ENCODE peak calls at places on chromosome 1, in seven cellular contexts. S, T, N, M, Z, H and E are unnamed samples.
A peak's percentile ranks its signal among the peaks of the same experiment; 100 is the strongest.

GRCh38 chr1:94323311-94324167 is 86.2 kb upstream of the ARHGAP29 start:
- DNase-seq in S (no peak), T (no peak), N (no peak), M (no peak), Z (no peak), H (no peak), E (peak; percentile 49)

GRCh38 chr1:36570016-36570415 is 87.3 kb upstream of the CSF3R start:
- DNase-seq in S (no peak), T (no peak), N (no peak), M (no peak), Z (no peak), H (no peak), E (no peak)

GRCh38 chr1:15900662-15901279 is 53.3 kb downstream of the SPEN start:
- DNase-seq in S (no peak), T (no peak), N (no peak), M (no peak), Z (no peak), H (no peak), E (no peak)

GRCh38 chr1:159009704-159010361 is at the start of gene IFI16:
- DNase-seq in S (no peak), T (peak; percentile 80), N (no peak), M (no peak), Z (peak; percentile 68), H (no peak), E (peak; percentile 94)

GRCh38 chr1:172855841-172856382 is 194.8 kb downstream of the TNFSF18 start:
- DNase-seq in S (no peak), T (no peak), N (no peak), M (no peak), Z (no peak), H (no peak), E (no peak)

GRCh38 chr1:107787299-107787698 is 177.7 kb downstream of the VAV3 start:
- DNase-seq in S (no peak), T (no peak), N (no peak), M (no peak), Z (no peak), H (no peak), E (no peak)

GRCh38 chr1:178134061-178134460 is 40.2 kb downstream of the RASAL2 start:
- DNase-seq in S (no peak), T (no peak), N (no peak), M (no peak), Z (peak; percentile 19), H (no peak), E (peak; percentile 54)

GRCh38 chr1:9037476-9038337 is 11.5 kb upstream of the SLC2A7 start:
- DNase-seq in S (no peak), T (no peak), N (no peak), M (no peak), Z (no peak), H (no peak), E (no peak)

GRCh38 chr1:2499986-2500596 is 24.0 kb downstream of the PLCH2 start:
- DNase-seq in S (no peak), T (no peak), N (no peak), M (no peak), Z (no peak), H (no peak), E (no peak)

GRCh38 chr1:6672558-6672957 is 29.1 kb downstream of the DNAJC11 start:
- DNase-seq in S (peak; percentile 34), T (no peak), N (no peak), M (no peak), Z (no peak), H (no peak), E (no peak)

GRCh38 chr1:50610563-50610962 is 187.3 kb upstream of the DMRTA2 start:
- DNase-seq in S (no peak), T (no peak), N (no peak), M (no peak), Z (no peak), H (no peak), E (no peak)

GRCh38 chr1:95145493-95145892 is 28.3 kb downstream of the TLCD4 start:
- DNase-seq in S (no peak), T (no peak), N (no peak), M (no peak), Z (no peak), H (no peak), E (no peak)

GRCh38 chr1:26529405-26529654 is 231 bp upstream of the RPS6KA1 start:
- DNase-seq in S (no peak), T (no peak), N (no peak), M (no peak), Z (peak; percentile 35), H (no peak), E (no peak)

GRCh38 chr1:43359696-43360095 is 915 bp downstream of the CDC20 start:
- DNase-seq in S (no peak), T (no peak), N (no peak), M (no peak), Z (no peak), H (no peak), E (no peak)
- H3K27ac ChIP-seq in S (no peak overlapping the region), T (no peak overlapping the region), N (no peak overlapping the region), M (no peak overlapping the region), Z (no peak overlapping the region), H (no peak overlapping the region), E (peak overlapping the region; percentile 66)

DNA sequence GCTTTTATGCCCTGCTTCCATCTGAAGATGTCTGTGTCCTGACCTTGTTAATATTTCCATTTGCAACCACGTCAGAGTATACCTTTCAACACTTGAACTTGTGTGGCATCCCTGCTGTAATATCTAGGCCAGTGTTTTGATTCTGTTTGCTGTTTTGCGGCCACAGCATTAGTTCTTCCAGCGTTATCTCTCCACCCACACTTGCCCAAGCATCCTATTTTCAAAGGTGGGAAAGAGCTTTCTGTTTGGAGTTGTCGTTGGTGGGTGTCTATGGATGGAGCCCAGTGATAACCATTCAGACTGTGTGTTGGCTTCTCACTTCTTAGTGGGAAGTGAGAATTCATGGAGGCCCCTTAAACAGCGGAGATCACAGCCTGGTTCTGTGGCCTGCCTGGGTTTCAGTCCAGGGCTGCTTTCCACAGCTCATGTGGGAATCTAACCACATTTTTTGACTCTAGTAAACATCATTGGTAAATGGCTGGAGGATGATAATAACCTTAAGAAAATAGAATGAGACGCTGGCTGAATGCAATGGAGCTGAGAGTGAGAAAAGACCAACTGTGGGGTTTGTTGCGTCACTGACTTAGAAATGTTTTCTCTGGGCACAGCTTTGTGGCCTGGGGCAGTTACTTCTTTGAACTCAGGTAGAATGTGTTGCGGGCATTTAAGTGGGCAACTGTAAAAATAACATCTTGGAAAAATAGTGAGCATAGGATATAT is 7.6 kb downstream of the TENT5C start:
- DNase-seq in S (no peak), T (no peak), N (no peak), M (no peak), Z (no peak), H (no peak), E (no peak)
- H3K27ac ChIP-seq in S (peak overlapping the region; percentile 58), T (no peak overlapping the region), N (no peak overlapping the region), M (peak overlapping the region; percentile 12), Z (peak overlapping the region; percentile 75), H (no peak overlapping the region), E (no peak overlapping the region)

DNA sequence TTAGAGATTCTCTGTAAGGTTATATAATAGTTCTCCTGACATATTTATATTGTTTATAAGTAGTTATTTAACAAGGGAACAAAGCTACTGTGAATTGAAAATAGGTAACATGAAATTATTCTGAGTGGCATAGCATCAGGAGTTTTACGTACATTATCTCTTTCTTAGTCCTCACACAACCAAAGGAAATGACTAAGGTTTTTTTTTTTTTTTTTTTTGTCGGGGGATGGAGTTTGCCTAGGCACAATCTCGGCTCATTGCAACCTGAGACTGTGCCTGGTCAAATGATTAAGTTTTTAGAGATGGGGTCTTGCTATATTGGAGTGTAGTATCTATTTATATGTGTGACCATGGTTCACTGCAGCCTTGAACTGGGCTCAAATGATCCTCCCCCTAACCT is 24.9 kb downstream of the TMED5 start:
- DNase-seq in S (no peak), T (no peak), N (no peak), M (no peak), Z (no peak), H (no peak), E (peak; percentile 6)
- H3K27ac ChIP-seq in S (no peak overlapping the region), T (no peak overlapping the region), N (no peak overlapping the region), M (no peak overlapping the region), Z (no peak overlapping the region), H (no peak overlapping the region), E (peak overlapping the region; percentile 1)

GRCh38 chr1:87439821-87440220 is 111.1 kb downstream of the LMO4 start:
- DNase-seq in S (no peak), T (no peak), N (no peak), M (no peak), Z (no peak), H (no peak), E (peak; percentile 14)

GRCh38 chr1:87437663-87438295 is 109.1 kb downstream of the LMO4 start:
- DNase-seq in S (no peak), T (no peak), N (no peak), M (no peak), Z (no peak), H (no peak), E (no peak)

GRCh38 chr1:87435484-87435883 is 106.8 kb downstream of the LMO4 start:
- DNase-seq in S (no peak), T (no peak), N (no peak), M (no peak), Z (no peak), H (no peak), E (peak; percentile 51)

GRCh38 chr1:87432685-87433084 is 104.0 kb downstream of the LMO4 start:
- DNase-seq in S (no peak), T (no peak), N (no peak), M (no peak), Z (no peak), H (no peak), E (no peak)

DNA sequence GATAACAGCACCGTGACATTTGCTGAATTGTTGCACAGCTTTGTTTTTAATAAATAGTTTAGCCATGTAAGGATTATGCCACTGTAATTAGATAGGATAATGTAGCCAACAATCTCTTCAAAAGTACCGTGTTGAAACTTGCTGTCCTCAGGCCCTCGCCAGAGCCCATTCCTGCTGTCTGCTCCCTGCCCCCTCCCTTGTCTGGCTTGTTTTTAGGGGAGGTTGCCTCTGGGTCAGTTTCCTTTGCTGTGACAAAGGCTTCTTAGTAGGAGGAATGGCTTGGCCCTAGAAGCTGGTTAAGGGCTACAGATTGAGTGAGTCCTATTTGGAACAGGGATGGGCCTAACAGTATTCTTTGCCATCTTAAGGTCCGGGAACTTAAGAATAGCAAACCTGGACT is 107.9 kb downstream of the LMO4 start:
- DNase-seq in S (peak; percentile 39), T (no peak), N (no peak), M (no peak), Z (no peak), H (no peak), E (no peak)
- H3K27ac ChIP-seq in S (peak overlapping the region; percentile 67), T (no peak overlapping the region), N (no peak overlapping the region), M (no peak overlapping the region), Z (no peak overlapping the region), H (no peak overlapping the region), E (no peak overlapping the region)

DNA sequence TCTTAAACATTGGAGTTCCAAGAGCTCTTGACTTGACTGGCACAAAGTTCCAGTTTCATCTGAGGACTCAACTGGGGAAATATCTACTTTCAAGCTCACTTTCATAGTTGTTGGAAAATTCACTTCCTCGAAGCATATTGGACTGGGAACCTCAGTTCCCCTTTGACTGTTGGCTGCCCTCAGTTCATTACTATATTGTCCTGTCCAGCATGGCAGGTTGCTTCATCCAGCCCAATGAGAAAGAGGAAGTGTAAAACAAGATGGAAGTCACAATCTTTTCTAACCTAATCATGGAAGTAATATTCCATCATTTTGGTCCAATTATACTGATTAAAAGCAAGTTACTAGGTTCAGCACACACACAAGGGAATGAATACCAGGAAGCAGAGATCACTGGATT is 54.2 kb downstream of the ZNF697 start:
- DNase-seq in S (no peak), T (no peak), N (no peak), M (no peak), Z (no peak), H (no peak), E (no peak)
- H3K27ac ChIP-seq in S (no peak overlapping the region), T (no peak overlapping the region), N (no peak overlapping the region), M (no peak overlapping the region), Z (no peak overlapping the region), H (no peak overlapping the region), E (peak overlapping the region; percentile 1)